ENCODE peak calls at places on chromosomes 6 and 20, in seven cellular contexts. One of them, this sample, is unnamed. For H3K27me3, the result is how much of the 10 kb centered on the place peaks cover.

GRCh38 chr6:5968817-5969726 is 37.7 kb downstream of the NRN1 start:
- DNase-seq in mammary epithelial cell: peak
- DNase-seq in left ventricle myocardium inferior: peak
- DNase-seq in naive thymus-derived CD4-positive, alpha-beta T cell: no peak
- DNase-seq in CD8-positive, alpha-beta memory T cell: no peak
- DNase-seq in breast epithelium: peak
- DNase-seq in neuronal stem cell: no peak
- DNase-seq in this sample: peak

GRCh38 chr6:106453756-106454367 is 93.3 kb downstream of the CRYBG1 start:
- DNase-seq in mammary epithelial cell: no peak
- DNase-seq in left ventricle myocardium inferior: no peak
- DNase-seq in naive thymus-derived CD4-positive, alpha-beta T cell: no peak
- DNase-seq in CD8-positive, alpha-beta memory T cell: no peak
- DNase-seq in breast epithelium: no peak
- DNase-seq in neuronal stem cell: no peak
- DNase-seq in this sample: no peak

GRCh38 chr6:121639041-121639440 is 203.6 kb downstream of the GJA1 start:
- DNase-seq in mammary epithelial cell: no peak
- DNase-seq in left ventricle myocardium inferior: no peak
- DNase-seq in naive thymus-derived CD4-positive, alpha-beta T cell: no peak
- DNase-seq in CD8-positive, alpha-beta memory T cell: no peak
- DNase-seq in breast epithelium: no peak
- DNase-seq in neuronal stem cell: no peak
- DNase-seq in this sample: no peak

GRCh38 chr6:5950448-5950847 is 56.3 kb downstream of the NRN1 start:
- DNase-seq in mammary epithelial cell: no peak
- DNase-seq in left ventricle myocardium inferior: no peak
- DNase-seq in naive thymus-derived CD4-positive, alpha-beta T cell: no peak
- DNase-seq in CD8-positive, alpha-beta memory T cell: no peak
- DNase-seq in breast epithelium: no peak
- DNase-seq in neuronal stem cell: no peak
- DNase-seq in this sample: peak

GRCh38 chr6:107941627-107942026 is 16.4 kb downstream of the SEC63 start:
- DNase-seq in mammary epithelial cell: no peak
- DNase-seq in left ventricle myocardium inferior: no peak
- DNase-seq in naive thymus-derived CD4-positive, alpha-beta T cell: no peak
- DNase-seq in CD8-positive, alpha-beta memory T cell: no peak
- DNase-seq in breast epithelium: no peak
- DNase-seq in neuronal stem cell: no peak
- DNase-seq in this sample: no peak

GRCh38 chr6:28218312-28219248 is 6.5 kb upstream of the ZSCAN9 start:
- DNase-seq in mammary epithelial cell: peak
- DNase-seq in left ventricle myocardium inferior: peak
- DNase-seq in naive thymus-derived CD4-positive, alpha-beta T cell: peak
- DNase-seq in CD8-positive, alpha-beta memory T cell: peak
- DNase-seq in breast epithelium: no peak
- DNase-seq in neuronal stem cell: peak
- DNase-seq in this sample: peak

GRCh38 chr20:51128198-51128597 is 105.3 kb upstream of the KCNG1 start:
- DNase-seq in mammary epithelial cell: peak
- DNase-seq in left ventricle myocardium inferior: no peak
- DNase-seq in naive thymus-derived CD4-positive, alpha-beta T cell: no peak
- DNase-seq in CD8-positive, alpha-beta memory T cell: no peak
- DNase-seq in breast epithelium: no peak
- DNase-seq in neuronal stem cell: no peak
- DNase-seq in this sample: peak

GRCh38 chr6:168015492-168016175 is 18.2 kb downstream of the KIF25 start:
- DNase-seq in mammary epithelial cell: no peak
- DNase-seq in left ventricle myocardium inferior: no peak
- DNase-seq in naive thymus-derived CD4-positive, alpha-beta T cell: no peak
- DNase-seq in CD8-positive, alpha-beta memory T cell: no peak
- DNase-seq in breast epithelium: no peak
- DNase-seq in neuronal stem cell: no peak
- DNase-seq in this sample: no peak

GRCh38 chr6:140871911-140872310 is 1260.8 kb upstream of the GJE1 start:
- DNase-seq in mammary epithelial cell: peak
- DNase-seq in left ventricle myocardium inferior: no peak
- DNase-seq in naive thymus-derived CD4-positive, alpha-beta T cell: no peak
- DNase-seq in CD8-positive, alpha-beta memory T cell: no peak
- DNase-seq in breast epithelium: no peak
- DNase-seq in neuronal stem cell: no peak
- DNase-seq in this sample: peak

GRCh38 chr6:112221561-112221960 is 32.8 kb downstream of the LAMA4 start:
- DNase-seq in mammary epithelial cell: no peak
- DNase-seq in left ventricle myocardium inferior: no peak
- DNase-seq in naive thymus-derived CD4-positive, alpha-beta T cell: no peak
- DNase-seq in CD8-positive, alpha-beta memory T cell: no peak
- DNase-seq in breast epithelium: no peak
- DNase-seq in neuronal stem cell: no peak
- DNase-seq in this sample: no peak

GRCh38 chr6:47076422-47077344 is 34.6 kb upstream of the ADGRF1 start:
- DNase-seq in mammary epithelial cell: no peak
- DNase-seq in left ventricle myocardium inferior: no peak
- DNase-seq in naive thymus-derived CD4-positive, alpha-beta T cell: no peak
- DNase-seq in CD8-positive, alpha-beta memory T cell: no peak
- DNase-seq in breast epithelium: no peak
- DNase-seq in neuronal stem cell: no peak
- DNase-seq in this sample: no peak

GRCh38 chr6:110484321-110484720 is 7.9 kb upstream of the SLC22A16 start:
- DNase-seq in mammary epithelial cell: peak
- DNase-seq in left ventricle myocardium inferior: no peak
- DNase-seq in naive thymus-derived CD4-positive, alpha-beta T cell: no peak
- DNase-seq in CD8-positive, alpha-beta memory T cell: no peak
- DNase-seq in breast epithelium: no peak
- DNase-seq in neuronal stem cell: no peak
- DNase-seq in this sample: no peak

GRCh38 chr20:11726021-11726420 is 191.7 kb upstream of the BTBD3 start:
- DNase-seq in mammary epithelial cell: no peak
- DNase-seq in left ventricle myocardium inferior: no peak
- DNase-seq in naive thymus-derived CD4-positive, alpha-beta T cell: no peak
- DNase-seq in CD8-positive, alpha-beta memory T cell: no peak
- DNase-seq in breast epithelium: no peak
- DNase-seq in neuronal stem cell: no peak
- DNase-seq in this sample: peak

GRCh38 chr6:44237813-44238433 is 9.0 kb upstream of the HSP90AB1 start:
- DNase-seq in mammary epithelial cell: peak
- DNase-seq in left ventricle myocardium inferior: peak
- DNase-seq in naive thymus-derived CD4-positive, alpha-beta T cell: peak
- DNase-seq in CD8-positive, alpha-beta memory T cell: peak
- DNase-seq in breast epithelium: peak
- DNase-seq in neuronal stem cell: no peak
- DNase-seq in this sample: peak

GRCh38 chr6:105932440-105932839 is 153.7 kb upstream of the PRDM1 start:
- DNase-seq in mammary epithelial cell: no peak
- DNase-seq in left ventricle myocardium inferior: no peak
- DNase-seq in naive thymus-derived CD4-positive, alpha-beta T cell: no peak
- DNase-seq in CD8-positive, alpha-beta memory T cell: no peak
- DNase-seq in breast epithelium: no peak
- DNase-seq in neuronal stem cell: no peak
- DNase-seq in this sample: no peak

GRCh38 chr6:159655409-159655988 is 37.5 kb downstream of the SOD2 start:
- DNase-seq in mammary epithelial cell: no peak
- DNase-seq in left ventricle myocardium inferior: no peak
- DNase-seq in naive thymus-derived CD4-positive, alpha-beta T cell: no peak
- DNase-seq in CD8-positive, alpha-beta memory T cell: no peak
- DNase-seq in breast epithelium: no peak
- DNase-seq in neuronal stem cell: no peak
- DNase-seq in this sample: no peak

GRCh38 chr20:54167909-54168872 is 5.6 kb downstream of the CYP24A1 start:
- DNase-seq in mammary epithelial cell: no peak
- DNase-seq in left ventricle myocardium inferior: no peak
- DNase-seq in naive thymus-derived CD4-positive, alpha-beta T cell: no peak
- DNase-seq in CD8-positive, alpha-beta memory T cell: no peak
- DNase-seq in breast epithelium: no peak
- DNase-seq in neuronal stem cell: no peak
- DNase-seq in this sample: no peak

GRCh38 chr6:158519354-158519753 is 40.5 kb upstream of the TMEM181 start:
- DNase-seq in mammary epithelial cell: no peak
- DNase-seq in left ventricle myocardium inferior: no peak
- DNase-seq in naive thymus-derived CD4-positive, alpha-beta T cell: no peak
- DNase-seq in CD8-positive, alpha-beta memory T cell: no peak
- DNase-seq in breast epithelium: no peak
- DNase-seq in neuronal stem cell: no peak
- DNase-seq in this sample: no peak

GRCh38 chr6:90249458-90249857 is 47.2 kb downstream of the BACH2 start:
- DNase-seq in mammary epithelial cell: no peak
- DNase-seq in left ventricle myocardium inferior: no peak
- DNase-seq in naive thymus-derived CD4-positive, alpha-beta T cell: no peak
- DNase-seq in CD8-positive, alpha-beta memory T cell: peak
- DNase-seq in breast epithelium: no peak
- DNase-seq in neuronal stem cell: no peak
- DNase-seq in this sample: no peak

GRCh38 chr6:129671442-129672344 is 38.3 kb downstream of the ARHGAP18 start:
- DNase-seq in mammary epithelial cell: no peak
- DNase-seq in left ventricle myocardium inferior: no peak
- DNase-seq in naive thymus-derived CD4-positive, alpha-beta T cell: no peak
- DNase-seq in CD8-positive, alpha-beta memory T cell: peak
- DNase-seq in breast epithelium: no peak
- DNase-seq in neuronal stem cell: no peak
- DNase-seq in this sample: no peak

GRCh38 chr20:56411759-56412472 is at the start of gene CASS4:
- DNase-seq in mammary epithelial cell: no peak
- DNase-seq in left ventricle myocardium inferior: no peak
- DNase-seq in naive thymus-derived CD4-positive, alpha-beta T cell: no peak
- DNase-seq in CD8-positive, alpha-beta memory T cell: peak
- DNase-seq in breast epithelium: no peak
- DNase-seq in neuronal stem cell: no peak
- DNase-seq in this sample: peak

GRCh38 chr20:51183443-51183842 is 160.5 kb upstream of the KCNG1 start:
- DNase-seq in mammary epithelial cell: peak
- DNase-seq in left ventricle myocardium inferior: no peak
- DNase-seq in naive thymus-derived CD4-positive, alpha-beta T cell: no peak
- DNase-seq in CD8-positive, alpha-beta memory T cell: no peak
- DNase-seq in breast epithelium: no peak
- DNase-seq in neuronal stem cell: no peak
- DNase-seq in this sample: no peak

GRCh38 chr6:10431423-10432164 is 16.7 kb upstream of the TFAP2A start:
- DNase-seq in mammary epithelial cell: peak
- DNase-seq in left ventricle myocardium inferior: no peak
- DNase-seq in naive thymus-derived CD4-positive, alpha-beta T cell: no peak
- DNase-seq in CD8-positive, alpha-beta memory T cell: no peak
- DNase-seq in breast epithelium: peak
- DNase-seq in neuronal stem cell: no peak
- DNase-seq in this sample: no peak

GRCh38 chr6:74467533-74468215 is 738.2 kb downstream of the COL12A1 start:
- DNase-seq in mammary epithelial cell: no peak
- DNase-seq in left ventricle myocardium inferior: no peak
- DNase-seq in naive thymus-derived CD4-positive, alpha-beta T cell: no peak
- DNase-seq in CD8-positive, alpha-beta memory T cell: no peak
- DNase-seq in breast epithelium: no peak
- DNase-seq in neuronal stem cell: no peak
- DNase-seq in this sample: no peak

GRCh38 chr6:74466572-74466971 is 739.3 kb downstream of the COL12A1 start:
- DNase-seq in mammary epithelial cell: no peak
- DNase-seq in left ventricle myocardium inferior: no peak
- DNase-seq in naive thymus-derived CD4-positive, alpha-beta T cell: no peak
- DNase-seq in CD8-positive, alpha-beta memory T cell: no peak
- DNase-seq in breast epithelium: no peak
- DNase-seq in neuronal stem cell: no peak
- DNase-seq in this sample: no peak
- H3K27me3 ChIP-seq in mammary epithelial cell: under half
- H3K27me3 ChIP-seq in left ventricle myocardium inferior: under half
- H3K27me3 ChIP-seq in naive thymus-derived CD4-positive, alpha-beta T cell: under half
- H3K27me3 ChIP-seq in CD8-positive, alpha-beta memory T cell: under half
- H3K27me3 ChIP-seq in breast epithelium: under half
- H3K27me3 ChIP-seq in neuronal stem cell: under half
- H3K27me3 ChIP-seq in this sample: under half

DNA sequence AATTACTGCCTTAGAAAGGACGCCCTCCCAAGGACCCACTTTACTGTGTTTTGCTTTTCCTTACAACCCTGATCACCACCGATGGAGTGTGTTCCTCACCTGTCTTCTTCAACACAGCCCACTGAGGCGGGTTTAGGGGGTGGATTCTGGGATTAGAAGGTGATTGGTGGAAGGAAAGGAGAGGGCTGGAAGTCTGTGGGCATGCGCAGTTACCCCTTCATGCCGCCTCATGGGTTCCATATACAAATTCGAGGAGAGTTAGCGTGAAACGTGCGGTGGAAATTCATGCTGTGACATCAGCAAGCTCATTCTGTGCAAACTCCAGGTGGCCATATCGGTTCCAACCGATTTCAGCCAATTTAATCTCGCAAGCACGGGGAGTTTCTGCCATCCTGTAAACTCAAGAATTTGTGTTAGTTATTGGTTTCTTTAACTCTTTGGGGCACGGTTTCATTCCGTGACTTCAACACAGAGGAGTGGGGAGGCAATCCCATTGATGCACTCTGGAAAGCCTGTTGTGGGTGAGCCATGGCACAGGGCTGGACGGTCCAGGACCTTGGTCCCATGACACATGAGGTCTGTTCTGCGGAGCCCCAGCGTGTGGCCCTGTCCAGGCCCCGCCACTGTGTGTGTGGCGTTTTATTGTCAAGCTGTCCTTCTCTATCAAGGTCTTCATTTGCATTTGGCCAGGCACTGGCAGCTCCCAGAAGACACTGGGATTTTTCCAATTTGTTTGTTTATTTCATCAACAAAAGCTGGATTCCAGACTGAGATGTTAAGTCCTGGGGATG is 482.7 kb upstream of the SULF2 start:
- DNase-seq in mammary epithelial cell: no peak
- DNase-seq in left ventricle myocardium inferior: no peak
- DNase-seq in naive thymus-derived CD4-positive, alpha-beta T cell: no peak
- DNase-seq in CD8-positive, alpha-beta memory T cell: no peak
- DNase-seq in breast epithelium: no peak
- DNase-seq in neuronal stem cell: no peak
- DNase-seq in this sample: no peak
- H3K27me3 ChIP-seq in mammary epithelial cell: under half
- H3K27me3 ChIP-seq in left ventricle myocardium inferior: under half
- H3K27me3 ChIP-seq in naive thymus-derived CD4-positive, alpha-beta T cell: under half
- H3K27me3 ChIP-seq in CD8-positive, alpha-beta memory T cell: under half
- H3K27me3 ChIP-seq in breast epithelium: under half
- H3K27me3 ChIP-seq in neuronal stem cell: under half
- H3K27me3 ChIP-seq in this sample: under half

GRCh38 chr20:62439218-62439617 is 11.9 kb upstream of the RBBP8NL start:
- DNase-seq in mammary epithelial cell: no peak
- DNase-seq in left ventricle myocardium inferior: no peak
- DNase-seq in naive thymus-derived CD4-positive, alpha-beta T cell: no peak
- DNase-seq in CD8-positive, alpha-beta memory T cell: no peak
- DNase-seq in breast epithelium: no peak
- DNase-seq in neuronal stem cell: no peak
- DNase-seq in this sample: no peak
- H3K27me3 ChIP-seq in mammary epithelial cell: under half
- H3K27me3 ChIP-seq in left ventricle myocardium inferior: under half
- H3K27me3 ChIP-seq in naive thymus-derived CD4-positive, alpha-beta T cell: under half
- H3K27me3 ChIP-seq in CD8-positive, alpha-beta memory T cell: under half
- H3K27me3 ChIP-seq in breast epithelium: under half
- H3K27me3 ChIP-seq in neuronal stem cell: half or more
- H3K27me3 ChIP-seq in this sample: under half

DNA sequence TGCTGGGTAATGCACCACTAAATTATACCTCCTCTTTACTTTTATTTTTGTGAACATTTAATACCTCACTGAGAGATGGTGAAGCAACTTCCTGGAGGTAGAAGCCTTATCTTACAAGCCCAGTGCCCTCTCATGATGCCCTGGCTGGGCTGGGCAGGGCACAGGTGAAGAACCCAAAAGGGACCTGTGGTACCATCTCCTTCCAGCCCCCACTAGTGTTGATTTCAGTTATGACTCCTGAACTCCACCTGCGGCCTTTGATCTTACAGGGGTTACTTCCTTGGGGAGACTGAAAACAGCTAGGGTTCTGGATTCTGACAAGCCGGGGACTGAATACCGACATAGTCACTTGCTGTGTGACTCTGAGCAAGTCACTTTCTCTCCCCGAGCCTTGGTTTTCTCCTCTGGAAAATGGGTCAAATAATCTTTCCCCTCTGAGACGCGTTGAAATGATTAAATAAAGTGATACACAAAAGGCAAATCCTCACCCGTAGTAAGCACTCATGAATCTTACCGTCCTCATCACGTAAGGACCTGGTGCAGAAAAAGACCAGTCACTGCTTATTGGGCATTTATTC is 1.2 kb downstream of the SLC13A3 start:
- DNase-seq in mammary epithelial cell: no peak
- DNase-seq in left ventricle myocardium inferior: no peak
- DNase-seq in naive thymus-derived CD4-positive, alpha-beta T cell: no peak
- DNase-seq in CD8-positive, alpha-beta memory T cell: no peak
- DNase-seq in breast epithelium: no peak
- DNase-seq in neuronal stem cell: no peak
- DNase-seq in this sample: no peak
- H3K27me3 ChIP-seq in mammary epithelial cell: under half
- H3K27me3 ChIP-seq in left ventricle myocardium inferior: half or more
- H3K27me3 ChIP-seq in naive thymus-derived CD4-positive, alpha-beta T cell: under half
- H3K27me3 ChIP-seq in CD8-positive, alpha-beta memory T cell: under half
- H3K27me3 ChIP-seq in breast epithelium: under half
- H3K27me3 ChIP-seq in neuronal stem cell: under half
- H3K27me3 ChIP-seq in this sample: under half